ENCODE peak calls at places on chromosomes 11 and 22, in ten cellular contexts. One of them, this sample, is unnamed.

GRCh38 chr11:117345039-117345438 is 17.4 kb downstream of the CEP164 start:
- DNase-seq in kidney: no peak
- DNase-seq in spleen: no peak
- DNase-seq in HCT116: no peak
- DNase-seq in heart left ventricle: no peak
- DNase-seq in transverse colon: no peak
- DNase-seq in psoas muscle: no peak
- DNase-seq in A549: no peak
- DNase-seq in hepatocyte: no peak
- DNase-seq in mesenchymal stem cell: no peak
- DNase-seq in this sample: no peak

GRCh38 chr11:99370557-99371200 is 349.9 kb downstream of the CNTN5 start:
- DNase-seq in mesenchymal stem cell: peak; percentile 91
- DNase-seq in heart left ventricle: peak; percentile 80
- DNase-seq in HCT116: no peak
- DNase-seq in kidney: peak; percentile 83
- DNase-seq in transverse colon: no peak
- DNase-seq in hepatocyte: peak; percentile 55
- DNase-seq in psoas muscle: peak; percentile 73
- DNase-seq in A549: peak; percentile 9
- DNase-seq in spleen: no peak
- DNase-seq in this sample: peak; percentile 83

GRCh38 chr11:63619967-63620366 is 5.7 kb upstream of the PLAAT3 start:
- DNase-seq in hepatocyte: peak; percentile 41
- DNase-seq in A549: no peak
- DNase-seq in transverse colon: no peak
- DNase-seq in kidney: no peak
- DNase-seq in mesenchymal stem cell: no peak
- DNase-seq in heart left ventricle: no peak
- DNase-seq in psoas muscle: no peak
- DNase-seq in spleen: no peak
- DNase-seq in HCT116: no peak
- DNase-seq in this sample: no peak

GRCh38 chr11:119993732-119994131 is 144.2 kb downstream of the TRIM29 start:
- DNase-seq in transverse colon: peak; percentile 30
- DNase-seq in mesenchymal stem cell: no peak
- DNase-seq in HCT116: no peak
- DNase-seq in spleen: no peak
- DNase-seq in hepatocyte: no peak
- DNase-seq in psoas muscle: no peak
- DNase-seq in kidney: no peak
- DNase-seq in A549: no peak
- DNase-seq in heart left ventricle: no peak
- DNase-seq in this sample: no peak

GRCh38 chr22:29344137-29344536 is 28.6 kb upstream of the RASL10A start:
- DNase-seq in spleen: no peak
- DNase-seq in transverse colon: peak; percentile 45
- DNase-seq in psoas muscle: peak; percentile 92
- DNase-seq in heart left ventricle: peak; percentile 82
- DNase-seq in HCT116: peak; percentile 86
- DNase-seq in mesenchymal stem cell: peak; percentile 69
- DNase-seq in A549: peak; percentile 28
- DNase-seq in kidney: no peak
- DNase-seq in hepatocyte: peak; percentile 61
- DNase-seq in this sample: peak; percentile 87

GRCh38 chr11:130894322-130895025 is 21.8 kb downstream of the SNX19 start:
- DNase-seq in HCT116: peak; percentile 38
- DNase-seq in heart left ventricle: peak; percentile 66
- DNase-seq in A549: peak; percentile 66
- DNase-seq in hepatocyte: peak; percentile 83
- DNase-seq in spleen: peak; percentile 84
- DNase-seq in transverse colon: peak; percentile 74
- DNase-seq in mesenchymal stem cell: peak; percentile 68
- DNase-seq in kidney: no peak
- DNase-seq in psoas muscle: peak; percentile 79
- DNase-seq in this sample: peak; percentile 88

GRCh38 chr11:17839973-17840611 is 105.5 kb downstream of the KCNC1 start:
- DNase-seq in hepatocyte: no peak
- DNase-seq in A549: no peak
- DNase-seq in HCT116: no peak
- DNase-seq in transverse colon: no peak
- DNase-seq in mesenchymal stem cell: no peak
- DNase-seq in spleen: no peak
- DNase-seq in heart left ventricle: no peak
- DNase-seq in psoas muscle: peak; percentile 79
- DNase-seq in kidney: no peak
- DNase-seq in this sample: no peak

GRCh38 chr11:86577663-86578636 is 94.5 kb downstream of the ME3 start:
- DNase-seq in hepatocyte: peak; percentile 72
- DNase-seq in A549: peak; percentile 86
- DNase-seq in heart left ventricle: peak; percentile 75
- DNase-seq in HCT116: peak; percentile 58
- DNase-seq in spleen: peak; percentile 81
- DNase-seq in mesenchymal stem cell: peak; percentile 67
- DNase-seq in kidney: peak; percentile 87
- DNase-seq in transverse colon: peak; percentile 80
- DNase-seq in psoas muscle: peak; percentile 73
- DNase-seq in this sample: peak; percentile 78

GRCh38 chr11:78318733-78319132 is 98.9 kb downstream of the GAB2 start:
- DNase-seq in kidney: no peak
- DNase-seq in hepatocyte: peak; percentile 7
- DNase-seq in heart left ventricle: no peak
- DNase-seq in A549: no peak
- DNase-seq in mesenchymal stem cell: no peak
- DNase-seq in transverse colon: no peak
- DNase-seq in psoas muscle: no peak
- DNase-seq in spleen: no peak
- DNase-seq in HCT116: no peak
- DNase-seq in this sample: no peak

GRCh38 chr11:106691807-106692365 is 326.4 kb downstream of the GUCY1A2 start:
- DNase-seq in mesenchymal stem cell: peak; percentile 36
- DNase-seq in heart left ventricle: no peak
- DNase-seq in hepatocyte: no peak
- DNase-seq in kidney: no peak
- DNase-seq in HCT116: no peak
- DNase-seq in A549: no peak
- DNase-seq in psoas muscle: no peak
- DNase-seq in spleen: no peak
- DNase-seq in transverse colon: no peak
- DNase-seq in this sample: no peak

GRCh38 chr11:70703141-70704052 is 305.1 kb downstream of the CTTN start:
- DNase-seq in psoas muscle: peak; percentile 21
- DNase-seq in mesenchymal stem cell: no peak
- DNase-seq in transverse colon: no peak
- DNase-seq in kidney: peak; percentile 52
- DNase-seq in A549: no peak
- DNase-seq in HCT116: no peak
- DNase-seq in hepatocyte: no peak
- DNase-seq in spleen: peak; percentile 53
- DNase-seq in heart left ventricle: no peak
- DNase-seq in this sample: no peak

GRCh38 chr11:114563077-114563476 is 3.4 kb upstream of the NXPE1 start:
- DNase-seq in psoas muscle: no peak
- DNase-seq in transverse colon: no peak
- DNase-seq in kidney: no peak
- DNase-seq in hepatocyte: peak; percentile 49
- DNase-seq in A549: peak; percentile 6
- DNase-seq in HCT116: peak; percentile 27
- DNase-seq in spleen: no peak
- DNase-seq in mesenchymal stem cell: peak; percentile 84
- DNase-seq in heart left ventricle: no peak
- DNase-seq in this sample: no peak

GRCh38 chr11:94169516-94169915 is 40.9 kb downstream of the PANX1 start:
- DNase-seq in A549: no peak
- DNase-seq in psoas muscle: no peak
- DNase-seq in kidney: no peak
- DNase-seq in HCT116: no peak
- DNase-seq in spleen: no peak
- DNase-seq in transverse colon: no peak
- DNase-seq in mesenchymal stem cell: no peak
- DNase-seq in heart left ventricle: no peak
- DNase-seq in hepatocyte: no peak
- DNase-seq in this sample: no peak

GRCh38 chr22:46896166-46896565 is 133.7 kb downstream of the TBC1D22A start:
- DNase-seq in heart left ventricle: no peak
- DNase-seq in mesenchymal stem cell: no peak
- DNase-seq in hepatocyte: no peak
- DNase-seq in HCT116: no peak
- DNase-seq in kidney: no peak
- DNase-seq in spleen: no peak
- DNase-seq in A549: no peak
- DNase-seq in transverse colon: no peak
- DNase-seq in psoas muscle: no peak
- DNase-seq in this sample: no peak

GRCh38 chr22:46067159-46068111 is 82.9 kb upstream of the PPARA start:
- DNase-seq in HCT116: no peak
- DNase-seq in heart left ventricle: peak; percentile 39
- DNase-seq in psoas muscle: peak; percentile 51
- DNase-seq in transverse colon: peak; percentile 9
- DNase-seq in spleen: peak; percentile 48
- DNase-seq in mesenchymal stem cell: no peak
- DNase-seq in A549: no peak
- DNase-seq in kidney: peak; percentile 32
- DNase-seq in hepatocyte: no peak
- DNase-seq in this sample: peak; percentile 74

DNA sequence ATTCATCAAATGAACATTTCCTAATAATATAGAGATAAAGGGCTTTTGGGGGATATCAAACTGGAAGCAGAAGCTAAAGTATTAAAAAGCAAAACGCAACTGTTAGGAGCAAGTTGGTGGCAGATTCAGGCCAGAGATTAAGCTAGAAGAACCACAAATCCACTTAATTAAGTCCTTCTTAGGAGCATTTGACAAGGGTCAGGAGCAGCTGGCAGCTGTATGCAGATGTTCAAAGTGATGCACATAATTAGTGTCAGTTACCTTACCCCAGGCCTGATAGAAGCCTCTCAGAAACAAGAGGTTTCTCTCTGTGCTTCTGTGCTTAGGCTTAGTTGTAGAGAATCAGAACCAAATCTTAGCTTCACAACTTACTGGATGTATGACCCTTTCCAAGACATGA is 546.5 kb upstream of the ANO5 start:
- DNase-seq in psoas muscle: no peak
- DNase-seq in HCT116: no peak
- DNase-seq in hepatocyte: no peak
- DNase-seq in A549: no peak
- DNase-seq in kidney: no peak
- DNase-seq in mesenchymal stem cell: no peak
- DNase-seq in spleen: no peak
- DNase-seq in heart left ventricle: no peak
- DNase-seq in transverse colon: no peak
- DNase-seq in this sample: no peak
- H3K4me3 ChIP-seq in psoas muscle: no peak overlapping the region
- H3K4me3 ChIP-seq in HCT116: no peak overlapping the region
- H3K4me3 ChIP-seq in hepatocyte: no peak overlapping the region
- H3K4me3 ChIP-seq in A549: no peak overlapping the region
- H3K4me3 ChIP-seq in kidney: no peak overlapping the region
- H3K4me3 ChIP-seq in mesenchymal stem cell: no peak overlapping the region
- H3K4me3 ChIP-seq in spleen: no peak overlapping the region
- H3K4me3 ChIP-seq in heart left ventricle: no peak overlapping the region
- H3K4me3 ChIP-seq in transverse colon: no peak overlapping the region
- H3K4me3 ChIP-seq in this sample: no peak overlapping the region

DNA sequence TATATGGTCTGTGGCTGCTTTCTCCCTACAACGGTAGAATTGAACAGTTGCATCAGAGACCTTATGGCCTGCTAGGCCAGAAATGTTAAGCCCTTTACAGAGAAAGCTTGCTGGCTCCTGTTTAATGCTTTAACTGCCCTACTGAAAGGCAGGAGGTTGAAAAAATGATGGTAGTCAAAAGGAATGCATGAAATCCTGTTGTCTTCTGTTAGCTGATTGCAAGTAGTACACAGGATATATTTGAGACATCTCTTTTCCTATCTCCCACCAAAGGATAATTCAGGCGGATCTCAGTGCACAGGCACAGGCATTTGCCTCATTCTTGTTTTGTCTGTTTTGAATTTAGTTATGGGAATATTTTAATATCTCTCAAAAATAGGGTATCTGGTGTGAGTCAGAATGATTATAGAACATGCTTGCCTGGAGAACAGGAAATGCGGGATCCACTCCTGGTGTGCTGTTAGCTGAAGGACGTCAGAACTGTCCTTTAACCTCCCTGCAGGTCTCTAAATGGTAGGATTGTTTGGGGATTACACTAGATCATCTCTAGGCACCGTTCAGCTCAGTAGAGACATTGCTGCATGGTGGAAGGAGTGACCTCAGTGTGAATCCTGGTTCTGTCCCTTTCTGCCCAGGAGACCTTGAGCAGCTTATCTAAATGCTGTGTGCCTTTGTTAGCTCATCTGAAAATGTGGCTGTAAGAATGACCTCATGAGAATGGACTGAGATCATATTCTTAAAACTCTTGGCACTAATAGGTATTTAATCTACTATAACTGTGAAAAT is 49.5 kb downstream of the PACS1 start:
- DNase-seq in kidney: no peak
- DNase-seq in spleen: no peak
- DNase-seq in transverse colon: no peak
- DNase-seq in HCT116: peak; percentile 55
- DNase-seq in A549: peak; percentile 89
- DNase-seq in hepatocyte: peak; percentile 66
- DNase-seq in heart left ventricle: no peak
- DNase-seq in psoas muscle: no peak
- DNase-seq in mesenchymal stem cell: peak; percentile 93
- DNase-seq in this sample: no peak
- H3K4me1 ChIP-seq in kidney: peaks cover 24% of the 10 kb centered on the region
- H3K4me1 ChIP-seq in spleen: peaks cover 57% of the 10 kb centered on the region
- H3K4me1 ChIP-seq in transverse colon: peaks cover 12% of the 10 kb centered on the region
- H3K4me1 ChIP-seq in HCT116: peaks cover 27% of the 10 kb centered on the region
- H3K4me1 ChIP-seq in A549: peaks cover 86% of the 10 kb centered on the region
- H3K4me1 ChIP-seq in hepatocyte: peaks cover 45% of the 10 kb centered on the region
- H3K4me1 ChIP-seq in heart left ventricle: peaks cover 58% of the 10 kb centered on the region
- H3K4me1 ChIP-seq in psoas muscle: peaks cover 8% of the 10 kb centered on the region
- H3K4me1 ChIP-seq in mesenchymal stem cell: peaks cover 18% of the 10 kb centered on the region
- H3K4me1 ChIP-seq in this sample: peaks cover 3% of the 10 kb centered on the region

GRCh38 chr11:132072044-132072879 is 701.8 kb downstream of the NTM start:
- DNase-seq in HCT116: no peak
- DNase-seq in kidney: no peak
- DNase-seq in spleen: no peak
- DNase-seq in transverse colon: no peak
- DNase-seq in A549: no peak
- DNase-seq in mesenchymal stem cell: peak; percentile 96
- DNase-seq in psoas muscle: no peak
- DNase-seq in hepatocyte: no peak
- DNase-seq in heart left ventricle: no peak
- DNase-seq in this sample: no peak
- H3K27ac ChIP-seq in HCT116: no peak overlapping the region
- H3K27ac ChIP-seq in kidney: no peak overlapping the region
- H3K27ac ChIP-seq in spleen: no peak overlapping the region
- H3K27ac ChIP-seq in transverse colon: no peak overlapping the region
- H3K27ac ChIP-seq in A549: no peak overlapping the region
- H3K27ac ChIP-seq in mesenchymal stem cell: peak overlapping the region; percentile 100
- H3K27ac ChIP-seq in psoas muscle: no peak overlapping the region
- H3K27ac ChIP-seq in hepatocyte: peak overlapping the region; percentile 54
- H3K27ac ChIP-seq in heart left ventricle: peak overlapping the region; percentile 38
- H3K27ac ChIP-seq in this sample: peak overlapping the region; percentile 92

DNA sequence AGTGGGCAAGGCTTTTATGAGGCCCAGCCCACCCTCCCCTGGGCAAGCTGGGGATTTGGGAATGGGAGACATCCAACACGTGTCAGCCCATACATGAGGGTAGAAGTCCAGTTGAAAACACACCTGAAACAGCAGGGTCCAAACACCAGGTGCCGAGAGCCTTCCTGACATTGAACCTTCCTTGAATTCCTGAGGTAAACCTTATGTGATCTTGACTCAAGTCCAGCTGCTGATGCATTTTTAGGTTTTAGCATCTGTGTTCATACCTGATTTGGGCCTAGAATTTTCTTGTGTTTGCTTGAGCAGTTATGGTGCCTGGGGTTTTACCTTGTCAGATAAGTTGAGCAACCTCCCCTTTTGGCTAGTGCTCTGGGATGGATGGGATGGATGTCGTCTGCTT is 66.3 kb downstream of the CDKN1C start:
- DNase-seq in transverse colon: no peak
- DNase-seq in hepatocyte: no peak
- DNase-seq in spleen: peak; percentile 21
- DNase-seq in psoas muscle: no peak
- DNase-seq in HCT116: no peak
- DNase-seq in heart left ventricle: no peak
- DNase-seq in mesenchymal stem cell: no peak
- DNase-seq in A549: no peak
- DNase-seq in kidney: no peak
- DNase-seq in this sample: peak; percentile 11
- H3K4me3 ChIP-seq in transverse colon: no peak overlapping the region
- H3K4me3 ChIP-seq in hepatocyte: no peak overlapping the region
- H3K4me3 ChIP-seq in spleen: no peak overlapping the region
- H3K4me3 ChIP-seq in psoas muscle: no peak overlapping the region
- H3K4me3 ChIP-seq in HCT116: no peak overlapping the region
- H3K4me3 ChIP-seq in heart left ventricle: no peak overlapping the region
- H3K4me3 ChIP-seq in mesenchymal stem cell: no peak overlapping the region
- H3K4me3 ChIP-seq in A549: no peak overlapping the region
- H3K4me3 ChIP-seq in kidney: no peak overlapping the region
- H3K4me3 ChIP-seq in this sample: no peak overlapping the region